ENCODE peak calls at places on chromosomes 4 and X, in ten cellular contexts. I is fibroblast of the aortic adventitia, Z is breast epithelium, J is left ventricle myocardium inferior, U is GM06990, E is ovary, V is colonic mucosa, S is body of pancreas, T is WERI-Rb-1, G is suprapubic skin. P is an unnamed sample.

GRCh38 chrX:148495156-148495555 is 5.3 kb upstream of the AFF2 start:
- DNase-seq in I (no peak), U (no peak), V (no peak), S (no peak), E (no peak), G (no peak), J (no peak), Z (no peak), T (no peak), P (peak)

GRCh38 chrX:78119521-78120227 is 15.6 kb downstream of the PGK1 start:
- DNase-seq in S (no peak), I (no peak), E (no peak), G (no peak), T (no peak), Z (no peak), U (no peak), V (no peak), J (no peak), P (no peak)

GRCh38 chrX:50206753-50207152 is 2.2 kb downstream of the CCNB3 start:
- DNase-seq in T (no peak), J (no peak), I (no peak), U (no peak), V (no peak), G (no peak), E (no peak), S (no peak), Z (no peak), P (no peak)

GRCh38 chr4:7970031-7970946 is 30.6 kb upstream of the AFAP1 start:
- DNase-seq in G (no peak), Z (no peak), T (no peak), U (no peak), I (peak), J (no peak), E (no peak), S (no peak), V (peak), P (no peak)

GRCh38 chr4:54320826-54321320 is 91.8 kb downstream of the PDGFRA start:
- DNase-seq in T (no peak), Z (no peak), S (no peak), G (no peak), U (no peak), V (no peak), J (no peak), I (no peak), E (no peak), P (no peak)

GRCh38 chr4:147285751-147286150 is 195.1 kb upstream of the EDNRA start:
- DNase-seq in T (no peak), J (no peak), S (no peak), V (no peak), E (no peak), G (no peak), Z (no peak), I (peak), U (no peak), P (no peak)

GRCh38 chr4:79445371-79445781 is 37.3 kb upstream of the GK2 start:
- DNase-seq in J (no peak), I (no peak), T (peak), S (no peak), E (no peak), V (no peak), Z (no peak), G (peak), U (no peak), P (no peak)

GRCh38 chrX:126900937-126901336 is 81.4 kb downstream of the PRR32 start:
- DNase-seq in G (no peak), U (no peak), S (no peak), I (no peak), Z (no peak), T (no peak), E (no peak), V (no peak), J (peak), P (no peak)

GRCh38 chr4:67550491-67551256 is 5.4 kb upstream of the CENPC start:
- DNase-seq in Z (no peak), T (no peak), E (no peak), I (no peak), G (no peak), V (no peak), J (no peak), U (peak), S (no peak), P (no peak)

GRCh38 chr4:67545199-67545995 is at the start of gene CENPC:
- DNase-seq in U (peak), S (peak), G (peak), J (peak), V (peak), T (peak), E (peak), Z (peak), I (peak), P (peak)

GRCh38 chr4:67549123-67549522 is 3.8 kb upstream of the CENPC start:
- DNase-seq in S (no peak), T (no peak), E (no peak), I (peak), U (no peak), G (no peak), V (no peak), Z (no peak), J (no peak), P (peak)

GRCh38 chr4:67545996-67546356 is 673 bp upstream of the CENPC start:
- DNase-seq in E (no peak), T (no peak), G (no peak), S (no peak), J (no peak), Z (no peak), U (no peak), I (no peak), V (no peak), P (peak)

GRCh38 chr4:67546971-67547370 is 1.7 kb upstream of the CENPC start:
- DNase-seq in Z (no peak), G (no peak), I (no peak), U (no peak), J (no peak), E (no peak), T (no peak), V (no peak), S (no peak), P (no peak)
- TF ChIP-seq CTCF in Z (no peak), G (no peak), I (no peak), U (no peak), J (no peak), E (no peak), T (no peak), V (no peak), S (no peak), P (no peak)

GRCh38 chr4:185775792-185776555 is 36.0 kb downstream of the SORBS2 start:
- DNase-seq in E (no peak), Z (no peak), T (no peak), J (no peak), I (no peak), V (no peak), U (no peak), S (no peak), G (no peak), P (no peak)

GRCh38 chr4:185772391-185773093 is 39.5 kb downstream of the SORBS2 start:
- DNase-seq in T (no peak), Z (no peak), G (no peak), I (no peak), V (no peak), J (no peak), S (no peak), U (no peak), E (no peak), P (no peak)

GRCh38 chr4:185773419-185773818 is 38.6 kb downstream of the SORBS2 start:
- DNase-seq in T (peak), G (no peak), J (peak), S (peak), Z (no peak), I (no peak), V (no peak), E (no peak), U (no peak), P (no peak)

GRCh38 chr4:185774815-185775684 is 36.9 kb downstream of the SORBS2 start:
- DNase-seq in E (peak), T (no peak), S (peak), Z (no peak), V (peak), I (peak), J (no peak), G (no peak), U (no peak), P (no peak)

GRCh38 chr4:185774076-185774731 is 37.8 kb downstream of the SORBS2 start:
- DNase-seq in E (no peak), Z (no peak), V (no peak), T (no peak), S (no peak), I (no peak), J (no peak), U (no peak), G (no peak), P (no peak)
- H3K4me3 ChIP-seq in E (no peak), Z (peak), V (peak), T (no peak), S (peak), I (no peak), J (peak), U (no peak), G (peak), P (no peak)

DNA sequence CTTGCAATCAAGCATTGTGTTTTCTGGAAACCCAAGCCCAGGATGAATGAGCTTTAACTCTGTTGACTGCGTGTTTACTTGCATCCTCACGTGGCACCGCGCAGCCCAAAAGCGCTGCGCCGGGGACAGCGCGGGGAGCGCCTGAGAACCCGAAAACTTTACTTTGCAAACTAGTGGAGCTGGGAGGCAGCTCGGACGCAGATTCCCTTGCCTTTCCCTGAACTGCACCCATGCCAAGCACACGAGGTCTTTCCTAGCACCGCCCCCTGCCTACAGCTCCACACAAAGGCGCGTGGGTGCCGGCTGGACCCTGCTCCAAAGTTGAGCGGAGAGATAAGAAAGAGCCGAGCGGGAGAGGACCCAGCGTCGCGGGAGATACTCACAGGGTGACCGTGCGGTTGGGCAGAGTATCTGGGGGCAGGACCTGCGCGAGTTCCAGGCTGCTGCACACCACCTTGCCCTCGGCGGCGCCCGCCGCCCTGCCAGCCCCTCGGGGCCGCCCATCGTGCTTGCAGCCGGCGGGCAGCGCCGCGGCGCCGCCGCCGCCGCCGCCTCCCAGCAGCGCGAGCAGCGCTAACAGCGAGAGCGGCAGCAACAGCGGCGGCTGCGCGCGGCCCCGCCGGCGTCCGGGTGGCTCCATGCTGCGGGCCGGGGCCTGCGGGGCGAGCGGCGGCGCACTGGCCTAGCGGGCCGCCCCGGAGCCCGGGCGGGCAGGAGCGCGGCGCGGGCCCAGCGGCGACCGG is 550 bp downstream of the ADGRA3 start:
- DNase-seq in E (peak), I (peak), J (peak), U (peak), S (peak), V (peak), G (no peak), T (peak), Z (no peak), P (peak)
- TF ChIP-seq CTCF in E (no peak), I (no peak), J (no peak), U (no peak), S (peak), V (no peak), G (no peak), T (no peak), Z (no peak), P (no peak)

GRCh38 chr4:55592014-55592413 is at the start of gene PDCL2:
- DNase-seq in Z (no peak), U (no peak), I (no peak), V (no peak), E (peak), J (no peak), T (no peak), S (no peak), G (no peak), P (no peak)
- H3K4me3 ChIP-seq in Z (no peak), U (no peak), I (no peak), V (no peak), E (no peak), J (no peak), T (no peak), S (no peak), G (no peak), P (no peak)

GRCh38 chr4:114384629-114385028 is 214.0 kb upstream of the UGT8 start:
- DNase-seq in V (no peak), J (no peak), U (peak), E (no peak), Z (no peak), I (peak), T (no peak), S (no peak), G (no peak), P (peak)
- TF ChIP-seq CTCF in V (peak), J (peak), U (peak), E (no peak), Z (no peak), I (peak), T (peak), S (peak), G (no peak), P (peak)

DNA sequence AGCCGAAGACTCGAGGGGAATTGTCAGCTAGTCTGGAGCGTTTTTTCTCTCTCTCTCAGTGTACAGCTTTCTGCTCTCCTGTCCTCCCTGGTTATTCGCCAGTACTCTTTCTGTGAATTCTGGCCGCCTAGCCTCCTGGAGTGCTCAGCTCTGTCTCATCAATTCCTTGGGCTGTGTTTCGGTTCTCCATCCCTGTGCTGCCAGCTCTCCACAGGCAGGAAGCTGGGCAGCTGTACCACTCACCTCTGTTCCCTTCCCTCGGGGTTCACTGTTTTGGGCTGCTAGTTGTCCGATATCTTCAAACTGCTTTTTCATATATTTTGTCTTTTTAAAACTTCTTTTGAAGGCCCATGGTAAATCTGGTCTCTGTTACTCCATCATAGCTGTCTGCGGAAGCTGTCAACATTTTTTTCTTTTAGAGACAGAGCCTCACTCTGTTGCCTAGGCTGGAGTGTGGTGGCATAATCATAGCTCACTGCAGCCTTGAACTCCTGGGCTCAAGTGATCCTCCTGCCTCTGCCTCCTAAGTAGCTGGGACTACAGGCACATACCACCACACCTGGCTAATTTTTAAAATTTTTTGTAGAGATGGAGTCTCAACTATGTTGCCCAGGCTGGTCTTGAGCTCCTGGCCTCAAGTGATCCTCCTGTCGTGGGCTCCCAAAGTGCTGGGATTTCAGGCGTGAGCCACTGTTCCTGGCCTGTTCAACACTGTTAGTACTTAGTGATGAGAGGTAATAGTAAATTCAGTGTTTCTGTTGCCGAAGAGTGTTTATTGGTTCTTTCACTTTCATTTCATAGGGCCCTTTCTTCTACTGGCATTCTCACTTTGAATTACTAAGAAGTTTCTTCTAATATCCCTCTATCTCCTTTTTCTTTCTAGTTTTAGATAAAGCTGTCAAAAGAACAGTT is 18.6 kb downstream of the ZCCHC4 start:
- DNase-seq in G (no peak), I (peak), E (no peak), Z (no peak), S (no peak), V (no peak), U (peak), J (no peak), T (no peak), P (no peak)
- H3K4me3 ChIP-seq in G (no peak), I (peak), E (no peak), Z (no peak), S (no peak), V (peak), U (peak), J (peak), T (no peak), P (no peak)

DNA sequence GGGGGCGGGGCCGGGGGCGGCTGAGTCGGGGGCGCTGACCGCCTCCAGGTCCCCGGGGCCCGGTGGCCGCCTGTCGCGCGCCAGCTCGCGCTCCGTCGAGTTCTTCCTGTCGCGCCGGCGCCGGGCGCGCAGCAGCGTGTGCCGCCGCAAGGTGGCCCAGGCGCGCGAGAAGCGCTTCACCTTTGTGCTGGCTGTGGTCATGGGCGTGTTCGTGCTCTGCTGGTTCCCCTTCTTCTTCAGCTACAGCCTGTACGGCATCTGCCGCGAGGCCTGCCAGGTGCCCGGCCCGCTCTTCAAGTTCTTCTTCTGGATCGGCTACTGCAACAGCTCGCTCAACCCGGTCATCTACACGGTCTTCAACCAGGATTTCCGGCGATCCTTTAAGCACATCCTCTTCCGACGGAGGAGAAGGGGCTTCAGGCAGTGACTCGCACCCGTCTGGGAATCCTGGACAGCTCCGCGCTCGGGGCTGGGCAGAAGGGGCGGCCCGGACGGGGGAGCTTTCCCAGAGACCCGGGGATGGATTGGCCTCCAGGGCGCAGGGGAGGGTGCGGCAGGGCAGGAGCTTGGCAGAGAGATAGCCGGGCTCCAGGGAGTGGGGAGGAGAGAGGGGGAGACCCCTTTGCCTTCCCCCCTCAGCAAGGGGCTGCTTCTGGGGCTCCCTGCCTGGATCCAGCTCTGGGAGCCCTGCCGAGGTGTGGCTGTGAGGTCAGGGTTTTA is 1.5 kb downstream of the ADRA2C start:
- DNase-seq in U (no peak), S (peak), V (peak), J (no peak), Z (no peak), I (peak), T (no peak), E (no peak), G (no peak), P (no peak)
- TF ChIP-seq CTCF in U (no peak), S (peak), V (no peak), J (peak), Z (no peak), I (no peak), T (no peak), E (no peak), G (no peak), P (no peak)

GRCh38 chrX:133986008-133986683 is 752 bp upstream of the GPC3 start:
- DNase-seq in E (no peak), J (no peak), U (no peak), I (no peak), G (no peak), V (no peak), S (no peak), Z (no peak), T (no peak), P (no peak)
- H3K4me3 ChIP-seq in E (peak), J (peak), U (no peak), I (no peak), G (peak), V (peak), S (no peak), Z (peak), T (no peak), P (no peak)